ENCODE peak calls at places on chromosomes 16 and 17, in nine cellular contexts. One of them, this sample, is unnamed.

GRCh38 chr17:49952912-49953497 is 16.0 kb upstream of the DLX4 start:
- DNase-seq in activated CD8-positive, alpha-beta T cell treated with anti-CD3 and anti-CD28 coated beads for 36 hours: no peak
- DNase-seq in foreskin fibroblast: no peak
- DNase-seq in neural progenitor cell: no peak
- DNase-seq in brain microvascular endothelial cell: no peak
- DNase-seq in RWPE1: no peak
- DNase-seq in heart right ventricle: no peak
- DNase-seq in uterus: no peak
- DNase-seq in fibroblast of lung: peak; percentile 36
- DNase-seq in this sample: no peak

GRCh38 chr17:17830740-17831207 is 6.0 kb downstream of the SREBF1 start:
- DNase-seq in activated CD8-positive, alpha-beta T cell treated with anti-CD3 and anti-CD28 coated beads for 36 hours: no peak
- DNase-seq in foreskin fibroblast: no peak
- DNase-seq in neural progenitor cell: no peak
- DNase-seq in brain microvascular endothelial cell: no peak
- DNase-seq in RWPE1: no peak
- DNase-seq in heart right ventricle: no peak
- DNase-seq in uterus: no peak
- DNase-seq in fibroblast of lung: no peak
- DNase-seq in this sample: no peak

GRCh38 chr17:58335779-58336455 is 7.3 kb upstream of the TSPOAP1 start:
- DNase-seq in activated CD8-positive, alpha-beta T cell treated with anti-CD3 and anti-CD28 coated beads for 36 hours: peak; percentile 88
- DNase-seq in foreskin fibroblast: no peak
- DNase-seq in neural progenitor cell: no peak
- DNase-seq in brain microvascular endothelial cell: no peak
- DNase-seq in RWPE1: no peak
- DNase-seq in heart right ventricle: no peak
- DNase-seq in uterus: no peak
- DNase-seq in fibroblast of lung: peak; percentile 40
- DNase-seq in this sample: no peak

GRCh38 chr17:69757794-69758430 is 317.1 kb upstream of the KCNJ16 start:
- DNase-seq in activated CD8-positive, alpha-beta T cell treated with anti-CD3 and anti-CD28 coated beads for 36 hours: no peak
- DNase-seq in foreskin fibroblast: peak; percentile 92
- DNase-seq in neural progenitor cell: no peak
- DNase-seq in brain microvascular endothelial cell: peak; percentile 47
- DNase-seq in RWPE1: peak; percentile 30
- DNase-seq in heart right ventricle: no peak
- DNase-seq in uterus: no peak
- DNase-seq in fibroblast of lung: peak; percentile 89
- DNase-seq in this sample: no peak

GRCh38 chr16:77470851-77471250 is 36.0 kb upstream of the ADAMTS18 start:
- DNase-seq in activated CD8-positive, alpha-beta T cell treated with anti-CD3 and anti-CD28 coated beads for 36 hours: no peak
- DNase-seq in foreskin fibroblast: no peak
- DNase-seq in neural progenitor cell: no peak
- DNase-seq in brain microvascular endothelial cell: no peak
- DNase-seq in RWPE1: no peak
- DNase-seq in heart right ventricle: no peak
- DNase-seq in uterus: peak; percentile 30
- DNase-seq in fibroblast of lung: no peak
- DNase-seq in this sample: no peak

GRCh38 chr17:48240562-48241130 is 133.1 kb downstream of the SNX11 start:
- DNase-seq in activated CD8-positive, alpha-beta T cell treated with anti-CD3 and anti-CD28 coated beads for 36 hours: no peak
- DNase-seq in foreskin fibroblast: no peak
- DNase-seq in neural progenitor cell: no peak
- DNase-seq in brain microvascular endothelial cell: peak; percentile 65
- DNase-seq in RWPE1: peak; percentile 18
- DNase-seq in heart right ventricle: no peak
- DNase-seq in uterus: no peak
- DNase-seq in fibroblast of lung: peak; percentile 62
- DNase-seq in this sample: no peak

GRCh38 chr17:17495448-17496188 is 577 bp downstream of the RASD1 start:
- DNase-seq in activated CD8-positive, alpha-beta T cell treated with anti-CD3 and anti-CD28 coated beads for 36 hours: peak; percentile 54
- DNase-seq in foreskin fibroblast: no peak
- DNase-seq in neural progenitor cell: peak; percentile 63
- DNase-seq in brain microvascular endothelial cell: peak; percentile 5
- DNase-seq in RWPE1: no peak
- DNase-seq in heart right ventricle: peak; percentile 41
- DNase-seq in uterus: peak; percentile 48
- DNase-seq in fibroblast of lung: peak; percentile 27
- DNase-seq in this sample: no peak

GRCh38 chr17:68087851-68088250 is 52.3 kb downstream of the KPNA2 start:
- DNase-seq in activated CD8-positive, alpha-beta T cell treated with anti-CD3 and anti-CD28 coated beads for 36 hours: no peak
- DNase-seq in foreskin fibroblast: no peak
- DNase-seq in neural progenitor cell: no peak
- DNase-seq in brain microvascular endothelial cell: no peak
- DNase-seq in RWPE1: no peak
- DNase-seq in heart right ventricle: no peak
- DNase-seq in uterus: no peak
- DNase-seq in fibroblast of lung: no peak
- DNase-seq in this sample: no peak

GRCh38 chr17:58525239-58525638 is 10.8 kb upstream of the MTMR4 start:
- DNase-seq in activated CD8-positive, alpha-beta T cell treated with anti-CD3 and anti-CD28 coated beads for 36 hours: no peak
- DNase-seq in foreskin fibroblast: peak; percentile 77
- DNase-seq in neural progenitor cell: no peak
- DNase-seq in brain microvascular endothelial cell: peak; percentile 70
- DNase-seq in RWPE1: peak; percentile 39
- DNase-seq in heart right ventricle: peak; percentile 72
- DNase-seq in uterus: peak; percentile 68
- DNase-seq in fibroblast of lung: peak; percentile 90
- DNase-seq in this sample: no peak

GRCh38 chr16:55437627-55438026 is 41.4 kb upstream of the MMP2 start:
- DNase-seq in activated CD8-positive, alpha-beta T cell treated with anti-CD3 and anti-CD28 coated beads for 36 hours: no peak
- DNase-seq in foreskin fibroblast: peak; percentile 21
- DNase-seq in neural progenitor cell: no peak
- DNase-seq in brain microvascular endothelial cell: peak; percentile 24
- DNase-seq in RWPE1: peak; percentile 77
- DNase-seq in heart right ventricle: no peak
- DNase-seq in uterus: no peak
- DNase-seq in fibroblast of lung: peak; percentile 25
- DNase-seq in this sample: no peak

GRCh38 chr16:27428035-27428785 is 26.2 kb downstream of the IL21R start:
- DNase-seq in activated CD8-positive, alpha-beta T cell treated with anti-CD3 and anti-CD28 coated beads for 36 hours: peak; percentile 8
- DNase-seq in foreskin fibroblast: no peak
- DNase-seq in neural progenitor cell: no peak
- DNase-seq in brain microvascular endothelial cell: no peak
- DNase-seq in RWPE1: no peak
- DNase-seq in heart right ventricle: no peak
- DNase-seq in uterus: no peak
- DNase-seq in fibroblast of lung: no peak
- DNase-seq in this sample: peak; percentile 16
- TF ChIP-seq CTCF in activated CD8-positive, alpha-beta T cell treated with anti-CD3 and anti-CD28 coated beads for 36 hours: no peak
- TF ChIP-seq CTCF in foreskin fibroblast: no peak
- TF ChIP-seq CTCF in neural progenitor cell: peak; percentile 9
- TF ChIP-seq CTCF in brain microvascular endothelial cell: peak; percentile 38
- TF ChIP-seq CTCF in RWPE1: no peak
- TF ChIP-seq CTCF in heart right ventricle: no peak
- TF ChIP-seq CTCF in uterus: no peak
- TF ChIP-seq CTCF in fibroblast of lung: no peak
- TF ChIP-seq CTCF in this sample: no peak

GRCh38 chr17:9517396-9517795 is 58.2 kb downstream of the STX8 start:
- DNase-seq in activated CD8-positive, alpha-beta T cell treated with anti-CD3 and anti-CD28 coated beads for 36 hours: peak; percentile 42
- DNase-seq in foreskin fibroblast: no peak
- DNase-seq in neural progenitor cell: no peak
- DNase-seq in brain microvascular endothelial cell: no peak
- DNase-seq in RWPE1: no peak
- DNase-seq in heart right ventricle: no peak
- DNase-seq in uterus: no peak
- DNase-seq in fibroblast of lung: no peak
- DNase-seq in this sample: no peak

GRCh38 chr17:9519873-9520272 is 55.7 kb downstream of the STX8 start:
- DNase-seq in activated CD8-positive, alpha-beta T cell treated with anti-CD3 and anti-CD28 coated beads for 36 hours: no peak
- DNase-seq in foreskin fibroblast: no peak
- DNase-seq in neural progenitor cell: no peak
- DNase-seq in brain microvascular endothelial cell: no peak
- DNase-seq in RWPE1: no peak
- DNase-seq in heart right ventricle: no peak
- DNase-seq in uterus: no peak
- DNase-seq in fibroblast of lung: no peak
- DNase-seq in this sample: no peak

GRCh38 chr17:9520649-9521435 is 54.8 kb downstream of the STX8 start:
- DNase-seq in activated CD8-positive, alpha-beta T cell treated with anti-CD3 and anti-CD28 coated beads for 36 hours: no peak
- DNase-seq in foreskin fibroblast: no peak
- DNase-seq in neural progenitor cell: peak; percentile 49
- DNase-seq in brain microvascular endothelial cell: no peak
- DNase-seq in RWPE1: no peak
- DNase-seq in heart right ventricle: no peak
- DNase-seq in uterus: no peak
- DNase-seq in fibroblast of lung: peak; percentile 16
- DNase-seq in this sample: no peak

DNA sequence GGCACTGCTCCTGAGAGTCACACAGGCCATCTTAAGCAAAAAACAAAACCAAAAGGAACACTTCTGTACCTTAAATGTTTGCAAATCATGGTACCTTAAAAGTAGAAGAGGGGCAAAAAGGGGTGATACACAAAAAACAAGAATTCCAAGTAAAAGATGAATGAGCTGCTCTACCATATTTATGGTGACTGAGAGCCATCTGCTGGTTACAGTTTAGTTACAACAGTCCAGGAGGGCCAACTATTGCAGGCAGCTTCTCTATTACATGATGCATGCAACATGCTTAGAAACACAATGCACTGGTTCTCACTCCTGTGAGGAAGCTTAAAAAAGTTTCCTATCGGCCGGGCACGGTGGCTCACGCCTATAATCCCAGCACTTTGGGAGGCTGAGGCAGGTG is 53.5 kb downstream of the STX8 start:
- DNase-seq in activated CD8-positive, alpha-beta T cell treated with anti-CD3 and anti-CD28 coated beads for 36 hours: peak; percentile 12
- DNase-seq in foreskin fibroblast: peak; percentile 44
- DNase-seq in neural progenitor cell: peak; percentile 75
- DNase-seq in brain microvascular endothelial cell: peak; percentile 58
- DNase-seq in RWPE1: peak; percentile 34
- DNase-seq in heart right ventricle: no peak
- DNase-seq in uterus: peak; percentile 16
- DNase-seq in fibroblast of lung: peak; percentile 53
- DNase-seq in this sample: no peak
- TF ChIP-seq CTCF in activated CD8-positive, alpha-beta T cell treated with anti-CD3 and anti-CD28 coated beads for 36 hours: peak; percentile 39
- TF ChIP-seq CTCF in foreskin fibroblast: peak; percentile 56
- TF ChIP-seq CTCF in neural progenitor cell: peak; percentile 76
- TF ChIP-seq CTCF in brain microvascular endothelial cell: peak; percentile 69
- TF ChIP-seq CTCF in RWPE1: peak; percentile 8
- TF ChIP-seq CTCF in heart right ventricle: no peak
- TF ChIP-seq CTCF in uterus: peak; percentile 76
- TF ChIP-seq CTCF in fibroblast of lung: peak; percentile 60
- TF ChIP-seq CTCF in this sample: peak; percentile 44

DNA sequence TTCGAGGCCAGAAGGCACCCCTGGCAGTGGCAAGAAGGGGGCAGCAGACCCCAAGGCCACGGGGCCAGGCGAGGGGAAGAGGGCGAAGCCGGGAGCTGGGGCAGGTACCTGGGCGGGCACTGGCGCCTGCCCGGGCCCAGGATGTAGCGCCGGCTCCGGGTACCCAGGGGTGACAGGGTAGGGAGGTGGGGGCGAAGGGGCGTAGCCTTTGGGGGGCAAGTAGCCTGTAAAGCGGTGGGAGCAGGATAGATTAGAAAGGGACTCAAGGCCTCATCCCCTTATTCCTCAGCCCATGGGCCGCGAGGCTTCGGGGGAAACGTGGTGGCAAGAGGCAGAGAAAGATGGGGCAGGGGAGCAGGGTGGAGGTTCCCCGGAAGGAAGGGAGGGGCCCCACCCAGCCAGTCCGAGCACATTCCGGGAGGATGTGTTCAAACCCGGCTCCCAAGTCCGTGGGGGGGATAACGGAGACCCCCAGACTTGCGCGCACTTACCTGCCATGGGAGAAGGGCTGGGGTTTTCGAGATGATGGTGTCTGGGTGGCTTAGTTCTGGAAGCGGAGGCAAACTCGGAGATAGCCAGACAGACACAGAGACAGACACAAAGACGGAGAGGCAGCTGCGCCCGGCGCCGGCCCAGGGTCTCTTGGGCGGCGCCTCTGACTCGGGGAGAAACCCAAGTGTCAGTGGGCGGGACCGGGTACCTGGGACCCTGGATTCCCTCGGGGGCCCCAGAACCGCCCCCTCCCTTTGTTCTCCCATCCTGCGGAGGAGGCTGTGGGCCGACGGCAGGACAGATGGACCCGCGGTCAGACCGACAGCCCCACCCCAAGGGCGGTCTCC is 493 bp downstream of the PLSCR3 start:
- DNase-seq in activated CD8-positive, alpha-beta T cell treated with anti-CD3 and anti-CD28 coated beads for 36 hours: peak; percentile 74
- DNase-seq in foreskin fibroblast: no peak
- DNase-seq in neural progenitor cell: peak; percentile 85
- DNase-seq in brain microvascular endothelial cell: no peak
- DNase-seq in RWPE1: peak; percentile 57
- DNase-seq in heart right ventricle: no peak
- DNase-seq in uterus: peak; percentile 31
- DNase-seq in fibroblast of lung: no peak
- DNase-seq in this sample: no peak
- TF ChIP-seq CTCF in activated CD8-positive, alpha-beta T cell treated with anti-CD3 and anti-CD28 coated beads for 36 hours: no peak
- TF ChIP-seq CTCF in foreskin fibroblast: no peak
- TF ChIP-seq CTCF in neural progenitor cell: peak; percentile 40
- TF ChIP-seq CTCF in brain microvascular endothelial cell: peak; percentile 32
- TF ChIP-seq CTCF in RWPE1: no peak
- TF ChIP-seq CTCF in heart right ventricle: no peak
- TF ChIP-seq CTCF in uterus: no peak
- TF ChIP-seq CTCF in fibroblast of lung: peak; percentile 5
- TF ChIP-seq CTCF in this sample: no peak

GRCh38 chr16:1561266-1561665 is 27.8 kb downstream of the TMEM204 start:
- DNase-seq in activated CD8-positive, alpha-beta T cell treated with anti-CD3 and anti-CD28 coated beads for 36 hours: no peak
- DNase-seq in foreskin fibroblast: no peak
- DNase-seq in neural progenitor cell: no peak
- DNase-seq in brain microvascular endothelial cell: no peak
- DNase-seq in RWPE1: no peak
- DNase-seq in heart right ventricle: no peak
- DNase-seq in uterus: no peak
- DNase-seq in fibroblast of lung: no peak
- DNase-seq in this sample: no peak

GRCh38 chr16:1565083-1565805 is 31.8 kb downstream of the TMEM204 start:
- DNase-seq in activated CD8-positive, alpha-beta T cell treated with anti-CD3 and anti-CD28 coated beads for 36 hours: no peak
- DNase-seq in foreskin fibroblast: no peak
- DNase-seq in neural progenitor cell: no peak
- DNase-seq in brain microvascular endothelial cell: no peak
- DNase-seq in RWPE1: no peak
- DNase-seq in heart right ventricle: no peak
- DNase-seq in uterus: no peak
- DNase-seq in fibroblast of lung: no peak
- DNase-seq in this sample: no peak

GRCh38 chr16:1563786-1564185 is 30.3 kb downstream of the TMEM204 start:
- DNase-seq in activated CD8-positive, alpha-beta T cell treated with anti-CD3 and anti-CD28 coated beads for 36 hours: no peak
- DNase-seq in foreskin fibroblast: no peak
- DNase-seq in neural progenitor cell: no peak
- DNase-seq in brain microvascular endothelial cell: no peak
- DNase-seq in RWPE1: no peak
- DNase-seq in heart right ventricle: no peak
- DNase-seq in uterus: no peak
- DNase-seq in fibroblast of lung: no peak
- DNase-seq in this sample: no peak

GRCh38 chr16:1561836-1562235 is 28.4 kb downstream of the TMEM204 start:
- DNase-seq in activated CD8-positive, alpha-beta T cell treated with anti-CD3 and anti-CD28 coated beads for 36 hours: no peak
- DNase-seq in foreskin fibroblast: no peak
- DNase-seq in neural progenitor cell: no peak
- DNase-seq in brain microvascular endothelial cell: no peak
- DNase-seq in RWPE1: no peak
- DNase-seq in heart right ventricle: no peak
- DNase-seq in uterus: no peak
- DNase-seq in fibroblast of lung: no peak
- DNase-seq in this sample: no peak

DNA sequence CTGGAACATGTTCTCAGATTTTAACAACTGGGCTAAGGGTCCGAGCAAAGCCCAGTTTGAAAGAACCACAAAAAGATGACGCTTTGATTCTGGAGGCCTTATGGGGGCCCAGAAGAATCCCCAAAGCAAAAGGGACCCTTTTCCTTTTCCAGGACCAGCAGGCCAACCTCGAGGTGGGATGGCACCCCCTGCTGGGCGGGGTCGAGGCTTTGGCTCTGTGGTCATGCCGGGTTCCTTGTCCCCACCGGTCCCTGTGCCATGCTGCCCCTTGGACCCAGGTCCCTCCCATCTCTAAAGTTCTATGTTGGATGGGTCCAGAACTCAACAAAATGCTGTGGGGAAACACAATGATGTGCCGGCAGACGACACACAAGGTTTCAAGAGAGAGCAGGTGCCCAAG is 30.9 kb downstream of the TMEM204 start:
- DNase-seq in activated CD8-positive, alpha-beta T cell treated with anti-CD3 and anti-CD28 coated beads for 36 hours: peak; percentile 42
- DNase-seq in foreskin fibroblast: no peak
- DNase-seq in neural progenitor cell: no peak
- DNase-seq in brain microvascular endothelial cell: no peak
- DNase-seq in RWPE1: no peak
- DNase-seq in heart right ventricle: no peak
- DNase-seq in uterus: no peak
- DNase-seq in fibroblast of lung: no peak
- DNase-seq in this sample: no peak
- TF ChIP-seq CTCF in activated CD8-positive, alpha-beta T cell treated with anti-CD3 and anti-CD28 coated beads for 36 hours: peak; percentile 19
- TF ChIP-seq CTCF in foreskin fibroblast: no peak
- TF ChIP-seq CTCF in neural progenitor cell: no peak
- TF ChIP-seq CTCF in brain microvascular endothelial cell: peak; percentile 48
- TF ChIP-seq CTCF in RWPE1: no peak
- TF ChIP-seq CTCF in heart right ventricle: no peak
- TF ChIP-seq CTCF in uterus: no peak
- TF ChIP-seq CTCF in fibroblast of lung: no peak
- TF ChIP-seq CTCF in this sample: no peak

This sample was measured in mesothelial cell of epicardium.